ENCODE peak calls at places on chromosomes 13 and 19, in six cellular contexts. H is upper lobe of right lung, W is mammary epithelial cell, X is tibial artery, R is esophagus squamous epithelium, C is iPS DF 6.9. I is an unnamed sample.

GRCh38 chr19:47035495-47036232 is 12.8 kb downstream of the TMEM160 start:
- DNase-seq in R (peak; percentile 39), H (peak; percentile 94), X (peak; percentile 89), C (no peak), W (peak; percentile 90), I (peak; percentile 84)

GRCh38 chr19:49896863-49897621 is at the start of gene IL4I1:
- DNase-seq in H (peak; percentile 73), C (no peak), X (no peak), R (no peak), W (no peak), I (no peak)

GRCh38 chr13:20270163-20270865 is 38.2 kb upstream of the GJB6 start:
- DNase-seq in H (no peak), R (no peak), W (peak; percentile 64), C (no peak), X (no peak), I (no peak)

GRCh38 chr13:74068471-74068870 is 65.7 kb downstream of the KLF12 start:
- DNase-seq in C (no peak), H (no peak), W (no peak), X (no peak), R (no peak), I (no peak)

GRCh38 chr13:48586591-48587103 is 53.8 kb upstream of the RCBTB2 start:
- DNase-seq in X (no peak), W (no peak), H (no peak), R (no peak), C (no peak), I (no peak)

GRCh38 chr13:113195360-113195759 is 13.1 kb downstream of the PCID2 start:
- DNase-seq in C (no peak), X (no peak), R (no peak), W (no peak), H (no peak), I (no peak)

GRCh38 chr19:18282021-18282787 is 782 bp upstream of the JUND start:
- DNase-seq in H (peak; percentile 77), W (no peak), R (peak; percentile 78), C (no peak), X (peak; percentile 85), I (no peak)

GRCh38 chr13:25232937-25233515 is 54.3 kb downstream of the MTMR6 start:
- DNase-seq in R (no peak), H (no peak), C (no peak), W (peak; percentile 16), X (no peak), I (no peak)

GRCh38 chr19:40815223-40815622 is 16.2 kb downstream of the EGLN2 start:
- DNase-seq in H (no peak), C (no peak), R (no peak), W (no peak), X (peak; percentile 40), I (no peak)

GRCh38 chr13:72341904-72342303 is 385.5 kb downstream of the MZT1 start:
- DNase-seq in C (no peak), X (no peak), W (no peak), H (no peak), R (no peak), I (no peak)

GRCh38 chr13:63625869-63626268 is 2210.2 kb upstream of the PCDH20 start:
- DNase-seq in C (no peak), X (no peak), R (no peak), W (no peak), H (no peak), I (no peak)

GRCh38 chr13:33232883-33233282 is 52.7 kb downstream of the STARD13 start:
- DNase-seq in H (no peak), X (no peak), W (no peak), C (no peak), R (no peak), I (no peak)

GRCh38 chr13:28652002-28652401 is 6.9 kb upstream of the POMP start:
- DNase-seq in X (no peak), C (no peak), H (no peak), W (no peak), R (no peak), I (no peak)

GRCh38 chr19:38529610-38530009 is 88.1 kb downstream of the MAP4K1 start:
- DNase-seq in R (no peak), H (no peak), W (no peak), C (no peak), X (no peak), I (no peak)

GRCh38 chr19:2315818-2316353 is 7.9 kb upstream of the LINGO3 start:
- DNase-seq in X (peak; percentile 77), W (no peak), C (no peak), H (peak; percentile 86), R (no peak), I (no peak)

GRCh38 chr19:1251233-1251502 is 2.8 kb downstream of the MIDN start:
- DNase-seq in C (no peak), W (peak; percentile 68), H (no peak), R (no peak), X (no peak), I (no peak)

GRCh38 chr19:12526542-12526941 is 24.7 kb downstream of the ZNF564 start:
- DNase-seq in R (no peak), H (no peak), X (no peak), W (no peak), C (no peak), I (no peak)

GRCh38 chr13:72295173-72295572 is 428.2 kb upstream of the DACH1 start:
- DNase-seq in X (no peak), R (no peak), W (no peak), C (no peak), H (no peak), I (no peak)

GRCh38 chr19:42683917-42684513 is 56.3 kb downstream of the PSG3 start:
- DNase-seq in W (peak; percentile 11), R (no peak), X (no peak), C (peak; percentile 13), H (no peak), I (no peak)

GRCh38 chr13:21979156-21979819 is 308.4 kb downstream of the FGF9 start:
- DNase-seq in X (no peak), H (no peak), C (no peak), W (no peak), R (no peak), I (no peak)

GRCh38 chr13:41639955-41640780 is 182.8 kb downstream of the RGCC start:
- DNase-seq in W (no peak), H (no peak), C (no peak), X (no peak), R (no peak), I (no peak)

GRCh38 chr13:112674412-112675383 is 15.1 kb upstream of the ATP11A start:
- DNase-seq in H (peak; percentile 22), X (no peak), C (no peak), W (no peak), R (no peak), I (no peak)

GRCh38 chr13:59480398-59480797 is 683.3 kb downstream of the DIAPH3 start:
- DNase-seq in C (no peak), R (no peak), X (no peak), H (no peak), W (no peak), I (no peak)

GRCh38 chr19:46736544-46737274 is 9.1 kb upstream of the FKRP start:
- DNase-seq in H (peak; percentile 63), R (no peak), C (no peak), X (no peak), W (no peak), I (no peak)

GRCh38 chr13:74145249-74145970 is 11.2 kb upstream of the KLF12 start:
- DNase-seq in H (no peak), W (no peak), R (no peak), X (no peak), C (no peak), I (no peak)

GRCh38 chr13:111278258-111278657 is 42.2 kb upstream of the TEX29 start:
- DNase-seq in R (no peak), H (no peak), X (no peak), W (no peak), C (no peak), I (no peak)
- H3K27ac ChIP-seq in R (no peak overlapping the region), H (no peak overlapping the region), X (no peak overlapping the region), W (no peak overlapping the region), C (no peak overlapping the region), I (no peak overlapping the region)

DNA sequence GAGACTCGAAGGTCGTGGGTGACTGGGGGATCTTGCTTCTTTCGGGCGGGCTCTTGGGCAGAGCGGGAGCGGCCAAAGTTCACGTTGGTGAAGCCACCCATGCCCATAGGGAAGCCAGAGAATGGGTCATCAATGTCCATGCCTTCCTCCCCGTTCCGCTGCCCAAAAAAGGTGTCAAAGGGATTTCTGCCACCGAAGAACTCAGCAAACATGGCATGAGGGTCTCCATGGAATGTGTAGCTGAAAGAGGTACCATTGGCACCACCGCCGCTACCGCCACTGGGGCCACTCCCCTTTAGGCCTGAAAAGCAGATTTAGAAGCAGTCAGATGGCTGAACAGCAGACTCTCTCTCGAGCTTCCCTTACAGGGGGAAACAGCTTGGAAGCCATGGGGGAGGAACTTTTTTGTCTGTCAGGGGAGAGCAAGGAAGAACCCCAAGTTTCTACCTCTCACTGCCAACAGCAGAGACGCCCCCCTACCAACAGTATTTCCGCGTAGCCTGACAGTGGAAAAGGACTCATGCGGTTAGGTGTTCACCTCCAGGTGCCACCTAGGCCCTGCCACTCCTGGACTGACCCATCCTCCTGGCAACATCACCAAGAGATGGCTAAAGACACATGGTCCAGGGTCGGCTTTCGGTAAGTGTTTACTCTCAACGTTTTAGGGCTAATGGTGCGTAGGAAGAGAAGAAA is 1.3 kb downstream of the DNAJB1 start:
- DNase-seq in C (no peak), W (no peak), R (no peak), X (no peak), H (no peak), I (no peak)
- H3K27ac ChIP-seq in C (no peak overlapping the region), W (peak overlapping the region; percentile 92), R (peak overlapping the region; percentile 99), X (peak overlapping the region; percentile 98), H (peak overlapping the region; percentile 99), I (peak overlapping the region; percentile 98)

GRCh38 chr19:7383284-7383683 is 34.5 kb downstream of the ARHGEF18 start:
- DNase-seq in C (no peak), X (no peak), H (no peak), W (no peak), R (no peak), I (no peak)

GRCh38 chr19:7385062-7385461 is 36.3 kb downstream of the ARHGEF18 start:
- DNase-seq in H (no peak), W (no peak), R (no peak), C (no peak), X (no peak), I (no peak)

GRCh38 chr19:7382694-7383093 is 34.0 kb downstream of the ARHGEF18 start:
- DNase-seq in W (no peak), X (no peak), R (no peak), C (no peak), H (no peak), I (no peak)

GRCh38 chr19:7377196-7377595 is 28.5 kb downstream of the ARHGEF18 start:
- DNase-seq in H (no peak), R (no peak), W (no peak), C (no peak), X (no peak), I (no peak)

GRCh38 chr19:7381073-7381390 is 32.3 kb downstream of the ARHGEF18 start:
- DNase-seq in C (no peak), X (no peak), R (no peak), H (no peak), W (no peak), I (no peak)
- H3K27ac ChIP-seq in C (no peak overlapping the region), X (no peak overlapping the region), R (no peak overlapping the region), H (no peak overlapping the region), W (no peak overlapping the region), I (no peak overlapping the region)

GRCh38 chr13:98297043-98297442 is 120.0 kb upstream of the RNF113B start:
- DNase-seq in R (no peak), W (no peak), H (no peak), X (no peak), C (no peak), I (no peak)
- H3K27ac ChIP-seq in R (no peak overlapping the region), W (no peak overlapping the region), H (no peak overlapping the region), X (no peak overlapping the region), C (no peak overlapping the region), I (no peak overlapping the region)

GRCh38 chr19:21322528-21322927 is 6.7 kb downstream of the ZNF708 start:
- DNase-seq in W (peak; percentile 54), R (no peak), C (no peak), X (no peak), H (no peak), I (no peak)
- H3K27ac ChIP-seq in W (no peak overlapping the region), R (peak overlapping the region; percentile 19), C (no peak overlapping the region), X (no peak overlapping the region), H (no peak overlapping the region), I (peak overlapping the region; percentile 33)